ENCODE peak calls at places on chromosome 4, in five cellular contexts. One of them, this sample, is unnamed. For H3K9me3 and H3K27me3, the result is how much of the 10 kb centered on the place peaks cover.

GRCh38 chr4:132056466-132056865 is 1092.6 kb upstream of the PCDH10 start:
- DNase-seq in heart right ventricle: no peak
- DNase-seq in psoas muscle: no peak
- DNase-seq in mesenchymal stem cell: no peak
- DNase-seq in lower lobe of right lung: no peak
- DNase-seq in this sample: no peak

GRCh38 chr4:128583753-128584712 is 225.5 kb upstream of the JADE1 start:
- DNase-seq in heart right ventricle: peak
- DNase-seq in psoas muscle: peak
- DNase-seq in mesenchymal stem cell: no peak
- DNase-seq in lower lobe of right lung: no peak
- DNase-seq in this sample: no peak

GRCh38 chr4:5839751-5840674 is 52.9 kb downstream of the CRMP1 start:
- DNase-seq in heart right ventricle: peak
- DNase-seq in psoas muscle: peak
- DNase-seq in mesenchymal stem cell: no peak
- DNase-seq in lower lobe of right lung: no peak
- DNase-seq in this sample: no peak

GRCh38 chr4:8912506-8912905 is 40.9 kb upstream of the HMX1 start:
- DNase-seq in heart right ventricle: no peak
- DNase-seq in psoas muscle: no peak
- DNase-seq in mesenchymal stem cell: no peak
- DNase-seq in lower lobe of right lung: no peak
- DNase-seq in this sample: peak

GRCh38 chr4:125750399-125750798 is 435.6 kb downstream of the FAT4 start:
- DNase-seq in heart right ventricle: no peak
- DNase-seq in psoas muscle: no peak
- DNase-seq in mesenchymal stem cell: no peak
- DNase-seq in lower lobe of right lung: no peak
- DNase-seq in this sample: no peak

GRCh38 chr4:119656986-119657635 is 28.5 kb upstream of the PDE5A start:
- DNase-seq in heart right ventricle: no peak
- DNase-seq in psoas muscle: no peak
- DNase-seq in mesenchymal stem cell: peak
- DNase-seq in lower lobe of right lung: no peak
- DNase-seq in this sample: no peak

GRCh38 chr4:90328558-90328957 is 201.4 kb downstream of the CCSER1 start:
- DNase-seq in heart right ventricle: peak
- DNase-seq in psoas muscle: no peak
- DNase-seq in mesenchymal stem cell: peak
- DNase-seq in lower lobe of right lung: peak
- DNase-seq in this sample: no peak

GRCh38 chr4:19508442-19508841 is 743.3 kb upstream of the SLIT2 start:
- DNase-seq in heart right ventricle: no peak
- DNase-seq in psoas muscle: no peak
- DNase-seq in mesenchymal stem cell: peak
- DNase-seq in lower lobe of right lung: no peak
- DNase-seq in this sample: no peak

GRCh38 chr4:103996637-103997036 is 276.9 kb upstream of the TACR3 start:
- DNase-seq in heart right ventricle: no peak
- DNase-seq in psoas muscle: no peak
- DNase-seq in mesenchymal stem cell: peak
- DNase-seq in lower lobe of right lung: no peak
- DNase-seq in this sample: no peak

GRCh38 chr4:27176400-27176799 is 315.8 kb downstream of the STIM2 start:
- DNase-seq in heart right ventricle: no peak
- DNase-seq in psoas muscle: peak
- DNase-seq in mesenchymal stem cell: peak
- DNase-seq in lower lobe of right lung: no peak
- DNase-seq in this sample: no peak

GRCh38 chr4:114867291-114867690 is 246.1 kb downstream of the NDST4 start:
- DNase-seq in heart right ventricle: no peak
- DNase-seq in psoas muscle: no peak
- DNase-seq in mesenchymal stem cell: peak
- DNase-seq in lower lobe of right lung: no peak
- DNase-seq in this sample: no peak

GRCh38 chr4:48653217-48654014 is 126.7 kb downstream of the FRYL start:
- DNase-seq in heart right ventricle: peak
- DNase-seq in psoas muscle: peak
- DNase-seq in mesenchymal stem cell: peak
- DNase-seq in lower lobe of right lung: no peak
- DNase-seq in this sample: peak

GRCh38 chr4:875818-876423 is 50.0 kb upstream of the CPLX1 start:
- DNase-seq in heart right ventricle: no peak
- DNase-seq in psoas muscle: no peak
- DNase-seq in mesenchymal stem cell: no peak
- DNase-seq in lower lobe of right lung: no peak
- DNase-seq in this sample: no peak

GRCh38 chr4:878796-879729 is 53.1 kb downstream of the GAK start:
- DNase-seq in heart right ventricle: no peak
- DNase-seq in psoas muscle: no peak
- DNase-seq in mesenchymal stem cell: no peak
- DNase-seq in lower lobe of right lung: no peak
- DNase-seq in this sample: no peak

GRCh38 chr4:874971-875817 is 49.3 kb upstream of the CPLX1 start:
- DNase-seq in heart right ventricle: no peak
- DNase-seq in psoas muscle: no peak
- DNase-seq in mesenchymal stem cell: no peak
- DNase-seq in lower lobe of right lung: no peak
- DNase-seq in this sample: no peak

GRCh38 chr4:877502-877901 is 51.6 kb upstream of the CPLX1 start:
- DNase-seq in heart right ventricle: no peak
- DNase-seq in psoas muscle: no peak
- DNase-seq in mesenchymal stem cell: no peak
- DNase-seq in lower lobe of right lung: no peak
- DNase-seq in this sample: no peak

GRCh38 chr4:876780-877179 is 50.9 kb upstream of the CPLX1 start:
- DNase-seq in heart right ventricle: no peak
- DNase-seq in psoas muscle: no peak
- DNase-seq in mesenchymal stem cell: no peak
- DNase-seq in lower lobe of right lung: no peak
- DNase-seq in this sample: no peak
- H3K27ac ChIP-seq in heart right ventricle: no peak
- H3K27ac ChIP-seq in psoas muscle: no peak
- H3K27ac ChIP-seq in mesenchymal stem cell: no peak
- H3K27ac ChIP-seq in lower lobe of right lung: no peak
- H3K27ac ChIP-seq in this sample: no peak

DNA sequence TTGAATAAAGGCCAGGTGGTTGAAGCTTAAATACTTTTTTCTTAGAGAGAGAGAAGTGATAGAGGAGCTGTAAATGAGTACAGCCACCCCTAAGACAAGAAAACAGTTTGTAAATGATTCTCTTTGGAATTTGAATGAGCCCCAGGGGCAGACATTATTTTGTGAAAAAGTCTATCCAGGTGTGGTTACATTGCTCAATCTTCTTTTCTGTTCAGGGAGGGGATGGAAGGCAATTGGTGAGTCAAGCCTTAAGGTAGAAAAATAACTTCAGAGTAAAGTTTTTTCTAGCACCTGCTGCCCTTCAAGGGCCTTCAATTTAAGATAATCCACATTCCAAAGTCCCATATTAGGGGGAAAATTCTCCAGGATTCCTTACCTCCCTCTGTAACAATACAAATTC is 646.7 kb downstream of the PDHA2 start:
- DNase-seq in heart right ventricle: no peak
- DNase-seq in psoas muscle: no peak
- DNase-seq in mesenchymal stem cell: no peak
- DNase-seq in lower lobe of right lung: no peak
- DNase-seq in this sample: no peak
- H3K9me3 ChIP-seq in heart right ventricle: under half
- H3K9me3 ChIP-seq in psoas muscle: under half
- H3K9me3 ChIP-seq in mesenchymal stem cell: under half
- H3K9me3 ChIP-seq in lower lobe of right lung: under half
- H3K9me3 ChIP-seq in this sample: under half

DNA sequence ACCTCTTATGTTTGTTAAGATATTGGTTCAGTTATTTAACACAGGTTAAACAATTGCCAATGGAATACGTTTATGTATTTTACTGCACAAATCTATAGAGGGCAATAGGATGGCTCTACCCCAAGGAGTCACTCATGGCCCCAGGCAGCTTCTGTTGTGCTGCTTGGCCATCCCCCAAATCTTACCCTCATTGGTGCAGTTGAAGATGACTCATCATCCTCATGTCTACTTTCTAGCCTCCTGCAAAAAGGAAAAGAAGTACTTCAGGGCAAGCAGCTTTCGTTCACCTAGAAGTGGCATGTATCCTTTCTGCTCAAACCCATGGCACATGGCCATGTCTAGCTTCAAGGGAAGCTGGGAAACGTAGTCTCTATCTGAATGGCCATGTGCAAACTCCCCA is 14.2 kb downstream of the PHOX2B start:
- DNase-seq in heart right ventricle: no peak
- DNase-seq in psoas muscle: no peak
- DNase-seq in mesenchymal stem cell: no peak
- DNase-seq in lower lobe of right lung: no peak
- DNase-seq in this sample: no peak
- H3K27me3 ChIP-seq in heart right ventricle: half or more
- H3K27me3 ChIP-seq in psoas muscle: under half
- H3K27me3 ChIP-seq in mesenchymal stem cell: under half
- H3K27me3 ChIP-seq in lower lobe of right lung: under half
- H3K27me3 ChIP-seq in this sample: under half

GRCh38 chr4:38489924-38490639 is 173.9 kb upstream of the KLF3 start:
- DNase-seq in heart right ventricle: no peak
- DNase-seq in psoas muscle: no peak
- DNase-seq in mesenchymal stem cell: peak
- DNase-seq in lower lobe of right lung: no peak
- DNase-seq in this sample: no peak

GRCh38 chr4:38493068-38493467 is 170.9 kb upstream of the KLF3 start:
- DNase-seq in heart right ventricle: no peak
- DNase-seq in psoas muscle: no peak
- DNase-seq in mesenchymal stem cell: no peak
- DNase-seq in lower lobe of right lung: no peak
- DNase-seq in this sample: no peak

GRCh38 chr4:38490753-38491446 is 173.1 kb upstream of the KLF3 start:
- DNase-seq in heart right ventricle: no peak
- DNase-seq in psoas muscle: no peak
- DNase-seq in mesenchymal stem cell: no peak
- DNase-seq in lower lobe of right lung: no peak
- DNase-seq in this sample: no peak

GRCh38 chr4:38491854-38492478 is 172.0 kb upstream of the KLF3 start:
- DNase-seq in heart right ventricle: no peak
- DNase-seq in psoas muscle: no peak
- DNase-seq in mesenchymal stem cell: no peak
- DNase-seq in lower lobe of right lung: no peak
- DNase-seq in this sample: no peak

GRCh38 chr4:38488891-38489861 is 174.8 kb upstream of the KLF3 start:
- DNase-seq in heart right ventricle: no peak
- DNase-seq in psoas muscle: no peak
- DNase-seq in mesenchymal stem cell: peak
- DNase-seq in lower lobe of right lung: no peak
- DNase-seq in this sample: no peak
- H3K27ac ChIP-seq in heart right ventricle: no peak
- H3K27ac ChIP-seq in psoas muscle: no peak
- H3K27ac ChIP-seq in mesenchymal stem cell: no peak
- H3K27ac ChIP-seq in lower lobe of right lung: no peak
- H3K27ac ChIP-seq in this sample: no peak

GRCh38 chr4:162830899-162831298 is 335.8 kb downstream of the NAF1 start:
- DNase-seq in heart right ventricle: no peak
- DNase-seq in psoas muscle: no peak
- DNase-seq in mesenchymal stem cell: no peak
- DNase-seq in lower lobe of right lung: no peak
- DNase-seq in this sample: no peak
- H3K9me3 ChIP-seq in heart right ventricle: under half
- H3K9me3 ChIP-seq in psoas muscle: under half
- H3K9me3 ChIP-seq in mesenchymal stem cell: under half
- H3K9me3 ChIP-seq in lower lobe of right lung: under half
- H3K9me3 ChIP-seq in this sample: under half

DNA sequence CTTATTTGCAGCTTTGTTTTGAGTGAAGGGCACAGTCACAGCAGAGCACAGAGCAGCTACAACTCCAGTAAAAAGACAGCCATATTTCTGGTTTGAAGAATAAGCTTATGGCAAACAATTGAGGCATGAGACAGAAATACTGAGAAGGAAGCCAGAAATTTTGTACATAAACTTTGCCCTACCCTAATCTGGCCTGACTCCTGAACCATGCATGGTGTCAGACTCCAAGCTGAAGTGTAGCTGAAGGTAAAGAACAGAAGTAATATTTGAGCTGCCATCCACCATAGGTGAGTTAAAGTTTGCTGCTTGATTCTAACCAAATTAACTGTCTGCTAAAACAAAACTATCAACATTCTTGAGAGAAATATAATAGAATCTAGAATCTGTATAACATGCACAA is 24.5 kb upstream of the TMEM192 start:
- DNase-seq in heart right ventricle: no peak
- DNase-seq in psoas muscle: no peak
- DNase-seq in mesenchymal stem cell: no peak
- DNase-seq in lower lobe of right lung: no peak
- DNase-seq in this sample: no peak
- H3K27me3 ChIP-seq in heart right ventricle: under half
- H3K27me3 ChIP-seq in psoas muscle: under half
- H3K27me3 ChIP-seq in mesenchymal stem cell: under half
- H3K27me3 ChIP-seq in lower lobe of right lung: under half
- H3K27me3 ChIP-seq in this sample: under half

DNA sequence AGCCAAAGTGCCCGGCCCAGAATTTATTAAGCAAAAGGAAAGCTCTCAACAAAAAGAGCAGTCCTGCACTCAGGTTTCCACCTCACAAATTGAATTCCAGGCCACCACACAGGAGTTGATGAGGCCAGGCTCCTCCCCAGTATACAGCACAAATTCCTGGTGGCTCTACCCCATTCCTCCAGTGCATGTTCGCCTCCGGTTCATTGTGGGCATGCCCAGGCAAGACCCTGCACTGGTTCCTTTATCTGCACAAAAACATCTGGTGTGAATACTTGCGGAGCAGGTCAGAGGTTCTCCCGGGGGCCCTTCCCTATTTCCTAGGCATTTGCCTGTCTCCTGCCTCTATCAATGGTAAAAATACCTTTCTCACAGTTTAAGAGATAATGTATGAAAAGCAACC is 195.2 kb upstream of the ANXA10 start:
- DNase-seq in heart right ventricle: no peak
- DNase-seq in psoas muscle: no peak
- DNase-seq in mesenchymal stem cell: peak
- DNase-seq in lower lobe of right lung: no peak
- DNase-seq in this sample: no peak
- H3K27ac ChIP-seq in heart right ventricle: no peak
- H3K27ac ChIP-seq in psoas muscle: no peak
- H3K27ac ChIP-seq in mesenchymal stem cell: peak
- H3K27ac ChIP-seq in lower lobe of right lung: no peak
- H3K27ac ChIP-seq in this sample: no peak

This sample was measured in tibial artery.